ENCODE peak calls at places on chromosomes 11 and 22, in nine cellular contexts. V is heart right ventricle; L is psoas muscle; A is right atrium auricular region; S is K562; C is right lobe of liver; Q is CD4-positive, alpha-beta memory T cell; E is RWPE2; R is CD8-positive, alpha-beta memory T cell. J is an unnamed sample.

GRCh38 chr11:130043575-130043974 is 26.1 kb upstream of the APLP2 start:
- DNase-seq in V (no peak), L (no peak), A (no peak), S (no peak), C (no peak), Q (no peak), E (no peak), R (no peak), J (no peak)

GRCh38 chr11:69373251-69373635 is 79.3 kb downstream of the MYEOV start:
- DNase-seq in V (no peak), L (no peak), A (peak), S (no peak), C (no peak), Q (no peak), E (peak), R (no peak), J (no peak)

GRCh38 chr11:17605736-17606135 is 58.7 kb downstream of the OTOG start:
- DNase-seq in V (no peak), L (no peak), A (peak), S (no peak), C (no peak), Q (no peak), E (no peak), R (no peak), J (no peak)

GRCh38 chr11:101759771-101760450 is 154.9 kb upstream of the CEP126 start:
- DNase-seq in V (no peak), L (no peak), A (no peak), S (no peak), C (no peak), Q (no peak), E (no peak), R (no peak), J (no peak)

GRCh38 chr11:65170058-65170534 is at the start of gene SPDYC:
- DNase-seq in V (no peak), L (no peak), A (no peak), S (peak), C (no peak), Q (no peak), E (no peak), R (no peak), J (no peak)

GRCh38 chr11:118002541-118003019 is 16.4 kb downstream of the IL10RA start:
- DNase-seq in V (no peak), L (peak), A (peak), S (peak), C (no peak), Q (peak), E (no peak), R (no peak), J (no peak)

GRCh38 chr22:20021196-20022181 is 579 bp downstream of the TANGO2 start:
- DNase-seq in V (peak), L (peak), A (peak), S (peak), C (peak), Q (no peak), E (peak), R (no peak), J (no peak)

GRCh38 chr22:36385491-36386350 is 2.0 kb downstream of the MYH9 start:
- DNase-seq in V (no peak), L (peak), A (no peak), S (no peak), C (peak), Q (peak), E (peak), R (peak), J (peak)

GRCh38 chr11:14411818-14412217 is 52.8 kb upstream of the RRAS2 start:
- DNase-seq in V (no peak), L (peak), A (peak), S (peak), C (no peak), Q (no peak), E (peak), R (no peak), J (no peak)

GRCh38 chr22:29147241-29147919 is 58.3 kb upstream of the EMID1 start:
- DNase-seq in V (no peak), L (no peak), A (no peak), S (no peak), C (no peak), Q (no peak), E (no peak), R (no peak), J (no peak)

GRCh38 chr22:36977401-36977861 is 41.8 kb downstream of the TST start:
- DNase-seq in V (peak), L (peak), A (no peak), S (peak), C (peak), Q (peak), E (no peak), R (peak), J (peak)

GRCh38 chr11:2732940-2733628 is 33.3 kb upstream of the KCNQ1OT1 start:
- DNase-seq in V (peak), L (peak), A (no peak), S (no peak), C (peak), Q (no peak), E (no peak), R (no peak), J (no peak)

GRCh38 chr11:27254744-27255446 is 108.1 kb downstream of the CCDC34 start:
- DNase-seq in V (no peak), L (no peak), A (no peak), S (no peak), C (no peak), Q (no peak), E (no peak), R (no peak), J (no peak)

GRCh38 chr11:48170840-48171233 is 45.8 kb upstream of the OR4B1 start:
- DNase-seq in V (no peak), L (no peak), A (no peak), S (no peak), C (no peak), Q (peak), E (no peak), R (no peak), J (no peak)

GRCh38 chr11:78469905-78470304 is 52.3 kb upstream of the GAB2 start:
- DNase-seq in V (no peak), L (no peak), A (no peak), S (no peak), C (no peak), Q (no peak), E (no peak), R (no peak), J (no peak)

GRCh38 chr11:63553759-63554158 is 9.4 kb downstream of the PLAAT2 start:
- DNase-seq in V (no peak), L (no peak), A (no peak), S (no peak), C (no peak), Q (peak), E (no peak), R (peak), J (no peak)

GRCh38 chr11:60761436-60762190 is 4.9 kb downstream of the MS4A15 start:
- DNase-seq in V (no peak), L (no peak), A (no peak), S (no peak), C (no peak), Q (no peak), E (no peak), R (no peak), J (no peak)

GRCh38 chr22:23603266-23603665 is 23.2 kb upstream of the IGLL1 start:
- DNase-seq in V (no peak), L (no peak), A (no peak), S (no peak), C (no peak), Q (no peak), E (no peak), R (no peak), J (no peak)

GRCh38 chr11:115776916-115777315 is 272.7 kb upstream of the CADM1 start:
- DNase-seq in V (peak), L (peak), A (peak), S (no peak), C (no peak), Q (no peak), E (no peak), R (no peak), J (no peak)

GRCh38 chr11:28505216-28505615 is 397.0 kb downstream of the METTL15 start:
- DNase-seq in V (no peak), L (no peak), A (no peak), S (no peak), C (no peak), Q (no peak), E (no peak), R (no peak), J (no peak)

GRCh38 chr22:29617922-29618629 is 14.6 kb downstream of the NF2 start:
- DNase-seq in V (no peak), L (no peak), A (no peak), S (no peak), C (no peak), Q (no peak), E (no peak), R (no peak), J (no peak)

GRCh38 chr22:42560781-42561180 is 7.0 kb downstream of the SERHL2 start:
- DNase-seq in V (no peak), L (no peak), A (no peak), S (peak), C (no peak), Q (no peak), E (no peak), R (no peak), J (no peak)

GRCh38 chr11:73416711-73417265 is 40.6 kb downstream of the RELT start:
- DNase-seq in V (no peak), L (no peak), A (no peak), S (no peak), C (no peak), Q (no peak), E (no peak), R (no peak), J (no peak)

GRCh38 chr11:69467646-69468045 is 13.8 kb upstream of the LINC01488 start:
- DNase-seq in V (no peak), L (no peak), A (no peak), S (peak), C (peak), Q (no peak), E (no peak), R (no peak), J (no peak)

GRCh38 chr11:117096140-117096972 is 1.9 kb downstream of the SIK3 start:
- DNase-seq in V (no peak), L (no peak), A (no peak), S (peak), C (peak), Q (peak), E (no peak), R (no peak), J (peak)

GRCh38 chr11:68469122-68469521 is 8.6 kb downstream of the PPP6R3 start:
- DNase-seq in V (no peak), L (no peak), A (no peak), S (no peak), C (no peak), Q (no peak), E (no peak), R (no peak), J (no peak)

GRCh38 chr22:35900483-35901168 is 128.0 kb downstream of the RBFOX2 start:
- DNase-seq in V (no peak), L (no peak), A (no peak), S (no peak), C (no peak), Q (peak), E (peak), R (no peak), J (no peak)

GRCh38 chr11:83720675-83721074 is 434.5 kb upstream of the CCDC90B start:
- DNase-seq in V (no peak), L (no peak), A (no peak), S (no peak), C (no peak), Q (no peak), E (no peak), R (no peak), J (no peak)

GRCh38 chr11:44190883-44191230 is 95.4 kb downstream of the EXT2 start:
- DNase-seq in V (no peak), L (no peak), A (no peak), S (no peak), C (no peak), Q (no peak), E (no peak), R (no peak), J (no peak)

GRCh38 chr22:29485448-29485847 is 5.4 kb downstream of the NEFH start:
- DNase-seq in V (no peak), L (no peak), A (no peak), S (no peak), C (no peak), Q (no peak), E (no peak), R (no peak), J (no peak)

GRCh38 chr11:2580061-2580421 is 119.8 kb downstream of the KCNQ1OT1 start:
- DNase-seq in V (peak), L (no peak), A (no peak), S (no peak), C (peak), Q (no peak), E (peak), R (no peak), J (no peak)

GRCh38 chr22:46093796-46094195 is 56.5 kb upstream of the PPARA start:
- DNase-seq in V (peak), L (no peak), A (no peak), S (no peak), C (no peak), Q (no peak), E (no peak), R (no peak), J (no peak)

GRCh38 chr11:19524171-19524671 is 188.4 kb upstream of the NAV2 start:
- DNase-seq in V (no peak), L (no peak), A (no peak), S (no peak), C (peak), Q (no peak), E (no peak), R (no peak), J (no peak)

GRCh38 chr22:41030891-41031290 is 61.5 kb upstream of the EP300 start:
- DNase-seq in V (no peak), L (no peak), A (no peak), S (no peak), C (no peak), Q (no peak), E (no peak), R (no peak), J (no peak)

GRCh38 chr11:100546714-100547113 is 140.4 kb upstream of the ARHGAP42 start:
- DNase-seq in V (no peak), L (no peak), A (no peak), S (no peak), C (no peak), Q (no peak), E (peak), R (no peak), J (no peak)

GRCh38 chr11:10730151-10730550 is 20.9 kb upstream of the CTR9 start:
- DNase-seq in V (no peak), L (no peak), A (no peak), S (no peak), C (no peak), Q (no peak), E (no peak), R (no peak), J (no peak)

GRCh38 chr11:10731064-10731680 is 19.9 kb upstream of the CTR9 start:
- DNase-seq in V (no peak), L (no peak), A (no peak), S (no peak), C (no peak), Q (no peak), E (no peak), R (no peak), J (no peak)

DNA sequence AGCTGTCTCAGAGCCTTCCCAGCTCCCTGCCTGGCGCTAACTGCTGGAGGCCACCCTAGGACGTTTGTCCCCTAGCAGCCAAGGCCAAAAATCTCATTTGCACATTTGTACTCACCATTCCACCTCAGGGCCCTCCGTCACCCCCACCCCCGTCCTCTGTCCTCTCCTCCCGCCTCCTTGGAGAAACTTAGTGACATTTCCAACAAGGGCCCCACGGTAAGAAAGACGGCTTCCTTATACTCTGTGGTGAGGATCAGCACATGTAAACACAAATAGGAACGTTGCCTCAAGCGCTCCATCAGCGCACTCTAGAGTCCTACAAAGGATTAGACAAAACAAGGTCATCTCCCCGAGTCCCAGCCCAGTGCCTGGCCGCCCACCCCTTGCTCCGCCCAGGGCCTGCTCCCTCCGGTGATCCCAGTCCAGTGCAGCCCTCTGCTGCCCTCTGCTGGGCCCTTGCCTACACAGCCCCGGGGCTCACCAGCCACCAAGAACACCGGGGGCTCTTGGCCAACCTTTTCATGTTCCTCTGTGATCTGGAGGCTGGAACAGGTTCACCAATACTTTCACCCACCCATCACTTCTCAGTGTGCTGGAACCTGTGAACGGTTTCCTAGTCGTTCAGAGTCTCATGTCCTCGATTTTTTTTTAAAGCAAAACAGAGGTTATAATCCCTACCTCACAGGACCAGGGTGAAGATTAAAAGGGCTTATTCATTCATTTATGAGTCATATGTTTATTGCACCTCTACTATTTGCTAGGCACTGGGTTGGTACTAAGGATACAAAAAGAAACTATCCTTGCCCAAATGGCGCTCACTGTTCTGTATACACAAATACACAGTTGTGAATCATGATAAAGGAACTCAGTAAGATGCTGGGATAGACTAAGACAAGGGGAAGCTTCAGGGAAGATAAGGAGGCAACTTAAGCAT is 15.2 kb upstream of the CTR9 start:
- DNase-seq in V (peak), L (peak), A (peak), S (peak), C (peak), Q (peak), E (peak), R (peak), J (peak)
- H3K27ac ChIP-seq in V (peak), L (peak), A (peak), S (peak), C (no peak), Q (no peak), E (peak), R (peak), J (no peak)

DNA sequence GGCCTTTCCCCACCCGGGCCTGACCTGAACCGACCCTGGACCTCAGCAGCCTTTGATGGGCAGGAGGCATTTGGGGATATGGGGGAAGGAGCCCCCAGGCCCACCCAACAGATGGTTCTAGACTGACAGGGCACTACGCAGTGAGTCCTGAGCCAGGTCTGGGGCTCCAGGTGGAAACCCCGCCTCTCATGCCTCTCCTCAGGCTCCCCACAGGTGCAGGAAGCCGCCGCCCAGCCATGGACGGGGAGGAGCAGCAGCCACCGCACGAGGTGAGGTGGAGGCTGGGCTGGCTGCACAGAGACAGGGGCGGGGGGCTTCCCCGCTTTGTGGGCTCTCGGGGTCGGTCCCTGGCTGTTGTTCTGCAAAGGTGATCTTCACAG is 7.1 kb downstream of the TRABD start:
- DNase-seq in V (peak), L (peak), A (no peak), S (no peak), C (no peak), Q (peak), E (no peak), R (peak), J (no peak)
- H3K4me3 ChIP-seq in V (peak), L (no peak), A (no peak), S (no peak), C (no peak), Q (peak), E (no peak), R (peak), J (peak)

GRCh38 chr11:1358286-1358685 is 31.4 kb upstream of the BRSK2 start:
- DNase-seq in V (peak), L (no peak), A (peak), S (no peak), C (no peak), Q (no peak), E (no peak), R (no peak), J (no peak)
- H3K27ac ChIP-seq in V (no peak), L (no peak), A (no peak), S (no peak), C (no peak), Q (no peak), E (no peak), R (no peak), J (no peak)

GRCh38 chr11:87355614-87356013 is 317.9 kb downstream of the TMEM135 start:
- DNase-seq in V (no peak), L (no peak), A (no peak), S (no peak), C (no peak), Q (no peak), E (no peak), R (no peak), J (no peak)
- H3K4me3 ChIP-seq in V (no peak), L (no peak), A (no peak), S (no peak), C (no peak), Q (no peak), E (no peak), R (no peak), J (no peak)

J was measured in naive thymus-derived CD4-positive, alpha-beta T cell.